ENCODE peak calls at places on chromosomes 12 and 14, in ten cellular contexts. One of them, this sample, is unnamed.

GRCh38 chr12:107822356-107822755 is 47.9 kb downstream of the ASCL4 start:
- DNase-seq in stimulated activated CD4-positive, alpha-beta T cell treated with anti-CD3 and anti-CD28 coated beads, Interleukin-4, amount 100 ng/mL, for 1 hour: no peak
- DNase-seq in T-helper 2 cell: no peak
- DNase-seq in neural progenitor cell: peak; percentile 8
- DNase-seq in lower lobe of right lung: no peak
- DNase-seq in T-helper 17 cell: no peak
- DNase-seq in fibroblast of the aortic adventitia: no peak
- DNase-seq in A172: no peak
- DNase-seq in KBM-7: no peak
- DNase-seq in naive thymus-derived CD8-positive, alpha-beta T cell: no peak
- DNase-seq in this sample: no peak

GRCh38 chr12:70069221-70069811 is 173.9 kb upstream of the CNOT2 start:
- DNase-seq in stimulated activated CD4-positive, alpha-beta T cell treated with anti-CD3 and anti-CD28 coated beads, Interleukin-4, amount 100 ng/mL, for 1 hour: no peak
- DNase-seq in T-helper 2 cell: no peak
- DNase-seq in neural progenitor cell: no peak
- DNase-seq in lower lobe of right lung: no peak
- DNase-seq in T-helper 17 cell: no peak
- DNase-seq in fibroblast of the aortic adventitia: no peak
- DNase-seq in A172: no peak
- DNase-seq in KBM-7: no peak
- DNase-seq in naive thymus-derived CD8-positive, alpha-beta T cell: no peak
- DNase-seq in this sample: no peak

GRCh38 chr14:94615254-94615653 is 3.1 kb downstream of the SERPINA3 start:
- DNase-seq in stimulated activated CD4-positive, alpha-beta T cell treated with anti-CD3 and anti-CD28 coated beads, Interleukin-4, amount 100 ng/mL, for 1 hour: no peak
- DNase-seq in T-helper 2 cell: no peak
- DNase-seq in neural progenitor cell: no peak
- DNase-seq in lower lobe of right lung: no peak
- DNase-seq in T-helper 17 cell: no peak
- DNase-seq in fibroblast of the aortic adventitia: no peak
- DNase-seq in A172: no peak
- DNase-seq in KBM-7: no peak
- DNase-seq in naive thymus-derived CD8-positive, alpha-beta T cell: no peak
- DNase-seq in this sample: no peak

GRCh38 chr12:98440165-98440581 is 75.2 kb upstream of the TMPO start:
- DNase-seq in stimulated activated CD4-positive, alpha-beta T cell treated with anti-CD3 and anti-CD28 coated beads, Interleukin-4, amount 100 ng/mL, for 1 hour: no peak
- DNase-seq in T-helper 2 cell: no peak
- DNase-seq in neural progenitor cell: no peak
- DNase-seq in lower lobe of right lung: peak; percentile 70
- DNase-seq in T-helper 17 cell: no peak
- DNase-seq in fibroblast of the aortic adventitia: peak; percentile 99
- DNase-seq in A172: peak; percentile 87
- DNase-seq in KBM-7: peak; percentile 99
- DNase-seq in naive thymus-derived CD8-positive, alpha-beta T cell: no peak
- DNase-seq in this sample: peak; percentile 97

GRCh38 chr12:82203076-82203475 is 155.1 kb downstream of the CCDC59 start:
- DNase-seq in stimulated activated CD4-positive, alpha-beta T cell treated with anti-CD3 and anti-CD28 coated beads, Interleukin-4, amount 100 ng/mL, for 1 hour: no peak
- DNase-seq in T-helper 2 cell: no peak
- DNase-seq in neural progenitor cell: no peak
- DNase-seq in lower lobe of right lung: no peak
- DNase-seq in T-helper 17 cell: no peak
- DNase-seq in fibroblast of the aortic adventitia: no peak
- DNase-seq in A172: peak; percentile 14
- DNase-seq in KBM-7: no peak
- DNase-seq in naive thymus-derived CD8-positive, alpha-beta T cell: no peak
- DNase-seq in this sample: no peak

GRCh38 chr12:65510584-65511050 is 232.1 kb downstream of the MSRB3 start:
- DNase-seq in stimulated activated CD4-positive, alpha-beta T cell treated with anti-CD3 and anti-CD28 coated beads, Interleukin-4, amount 100 ng/mL, for 1 hour: no peak
- DNase-seq in T-helper 2 cell: no peak
- DNase-seq in neural progenitor cell: peak; percentile 89
- DNase-seq in lower lobe of right lung: no peak
- DNase-seq in T-helper 17 cell: no peak
- DNase-seq in fibroblast of the aortic adventitia: no peak
- DNase-seq in A172: no peak
- DNase-seq in KBM-7: no peak
- DNase-seq in naive thymus-derived CD8-positive, alpha-beta T cell: no peak
- DNase-seq in this sample: no peak

GRCh38 chr12:21828779-21829178 is 54.3 kb upstream of the KCNJ8 start:
- DNase-seq in stimulated activated CD4-positive, alpha-beta T cell treated with anti-CD3 and anti-CD28 coated beads, Interleukin-4, amount 100 ng/mL, for 1 hour: no peak
- DNase-seq in T-helper 2 cell: no peak
- DNase-seq in neural progenitor cell: no peak
- DNase-seq in lower lobe of right lung: no peak
- DNase-seq in T-helper 17 cell: no peak
- DNase-seq in fibroblast of the aortic adventitia: peak; percentile 26
- DNase-seq in A172: no peak
- DNase-seq in KBM-7: no peak
- DNase-seq in naive thymus-derived CD8-positive, alpha-beta T cell: no peak
- DNase-seq in this sample: no peak

GRCh38 chr14:69101331-69101826 is 51.5 kb downstream of the DCAF5 start:
- DNase-seq in stimulated activated CD4-positive, alpha-beta T cell treated with anti-CD3 and anti-CD28 coated beads, Interleukin-4, amount 100 ng/mL, for 1 hour: no peak
- DNase-seq in T-helper 2 cell: no peak
- DNase-seq in neural progenitor cell: peak; percentile 44
- DNase-seq in lower lobe of right lung: no peak
- DNase-seq in T-helper 17 cell: no peak
- DNase-seq in fibroblast of the aortic adventitia: peak; percentile 94
- DNase-seq in A172: peak; percentile 60
- DNase-seq in KBM-7: peak; percentile 82
- DNase-seq in naive thymus-derived CD8-positive, alpha-beta T cell: no peak
- DNase-seq in this sample: peak; percentile 61

GRCh38 chr14:33669111-33669510 is 281.8 kb downstream of the EGLN3 start:
- DNase-seq in stimulated activated CD4-positive, alpha-beta T cell treated with anti-CD3 and anti-CD28 coated beads, Interleukin-4, amount 100 ng/mL, for 1 hour: no peak
- DNase-seq in T-helper 2 cell: no peak
- DNase-seq in neural progenitor cell: no peak
- DNase-seq in lower lobe of right lung: no peak
- DNase-seq in T-helper 17 cell: no peak
- DNase-seq in fibroblast of the aortic adventitia: peak; percentile 53
- DNase-seq in A172: no peak
- DNase-seq in KBM-7: no peak
- DNase-seq in naive thymus-derived CD8-positive, alpha-beta T cell: no peak
- DNase-seq in this sample: no peak

GRCh38 chr12:3646561-3647241 is 106.2 kb downstream of the CRACR2A start:
- DNase-seq in stimulated activated CD4-positive, alpha-beta T cell treated with anti-CD3 and anti-CD28 coated beads, Interleukin-4, amount 100 ng/mL, for 1 hour: no peak
- DNase-seq in T-helper 2 cell: no peak
- DNase-seq in neural progenitor cell: peak; percentile 46
- DNase-seq in lower lobe of right lung: no peak
- DNase-seq in T-helper 17 cell: no peak
- DNase-seq in fibroblast of the aortic adventitia: no peak
- DNase-seq in A172: peak; percentile 5
- DNase-seq in KBM-7: no peak
- DNase-seq in naive thymus-derived CD8-positive, alpha-beta T cell: no peak
- DNase-seq in this sample: no peak

GRCh38 chr12:71665109-71665476 is 992 bp downstream of the THAP2 start:
- DNase-seq in stimulated activated CD4-positive, alpha-beta T cell treated with anti-CD3 and anti-CD28 coated beads, Interleukin-4, amount 100 ng/mL, for 1 hour: no peak
- DNase-seq in T-helper 2 cell: no peak
- DNase-seq in neural progenitor cell: no peak
- DNase-seq in lower lobe of right lung: no peak
- DNase-seq in T-helper 17 cell: no peak
- DNase-seq in fibroblast of the aortic adventitia: no peak
- DNase-seq in A172: no peak
- DNase-seq in KBM-7: no peak
- DNase-seq in naive thymus-derived CD8-positive, alpha-beta T cell: no peak
- DNase-seq in this sample: no peak

GRCh38 chr12:54381136-54381535 is 3.4 kb downstream of the ZNF385A start:
- DNase-seq in stimulated activated CD4-positive, alpha-beta T cell treated with anti-CD3 and anti-CD28 coated beads, Interleukin-4, amount 100 ng/mL, for 1 hour: no peak
- DNase-seq in T-helper 2 cell: no peak
- DNase-seq in neural progenitor cell: no peak
- DNase-seq in lower lobe of right lung: no peak
- DNase-seq in T-helper 17 cell: no peak
- DNase-seq in fibroblast of the aortic adventitia: no peak
- DNase-seq in A172: no peak
- DNase-seq in KBM-7: no peak
- DNase-seq in naive thymus-derived CD8-positive, alpha-beta T cell: no peak
- DNase-seq in this sample: no peak

GRCh38 chr12:11134300-11134699 is at the start of gene TAS2R30:
- DNase-seq in stimulated activated CD4-positive, alpha-beta T cell treated with anti-CD3 and anti-CD28 coated beads, Interleukin-4, amount 100 ng/mL, for 1 hour: no peak
- DNase-seq in T-helper 2 cell: no peak
- DNase-seq in neural progenitor cell: no peak
- DNase-seq in lower lobe of right lung: no peak
- DNase-seq in T-helper 17 cell: no peak
- DNase-seq in fibroblast of the aortic adventitia: no peak
- DNase-seq in A172: no peak
- DNase-seq in KBM-7: no peak
- DNase-seq in naive thymus-derived CD8-positive, alpha-beta T cell: no peak
- DNase-seq in this sample: no peak

GRCh38 chr14:76923422-76924362 is 97.5 kb downstream of the LRRC74A start:
- DNase-seq in stimulated activated CD4-positive, alpha-beta T cell treated with anti-CD3 and anti-CD28 coated beads, Interleukin-4, amount 100 ng/mL, for 1 hour: no peak
- DNase-seq in T-helper 2 cell: no peak
- DNase-seq in neural progenitor cell: peak; percentile 47
- DNase-seq in lower lobe of right lung: no peak
- DNase-seq in T-helper 17 cell: no peak
- DNase-seq in fibroblast of the aortic adventitia: no peak
- DNase-seq in A172: no peak
- DNase-seq in KBM-7: no peak
- DNase-seq in naive thymus-derived CD8-positive, alpha-beta T cell: no peak
- DNase-seq in this sample: no peak

GRCh38 chr12:13024151-13024946 is 19.8 kb upstream of the FAM234B start:
- DNase-seq in stimulated activated CD4-positive, alpha-beta T cell treated with anti-CD3 and anti-CD28 coated beads, Interleukin-4, amount 100 ng/mL, for 1 hour: no peak
- DNase-seq in T-helper 2 cell: no peak
- DNase-seq in neural progenitor cell: peak; percentile 18
- DNase-seq in lower lobe of right lung: no peak
- DNase-seq in T-helper 17 cell: no peak
- DNase-seq in fibroblast of the aortic adventitia: peak; percentile 77
- DNase-seq in A172: no peak
- DNase-seq in KBM-7: peak; percentile 55
- DNase-seq in naive thymus-derived CD8-positive, alpha-beta T cell: no peak
- DNase-seq in this sample: no peak

GRCh38 chr12:53045646-53046045 is 4.2 kb upstream of the TNS2 start:
- DNase-seq in stimulated activated CD4-positive, alpha-beta T cell treated with anti-CD3 and anti-CD28 coated beads, Interleukin-4, amount 100 ng/mL, for 1 hour: no peak
- DNase-seq in T-helper 2 cell: no peak
- DNase-seq in neural progenitor cell: no peak
- DNase-seq in lower lobe of right lung: no peak
- DNase-seq in T-helper 17 cell: no peak
- DNase-seq in fibroblast of the aortic adventitia: peak; percentile 72
- DNase-seq in A172: no peak
- DNase-seq in KBM-7: no peak
- DNase-seq in naive thymus-derived CD8-positive, alpha-beta T cell: no peak
- DNase-seq in this sample: no peak

GRCh38 chr12:96425321-96425720 is 25.1 kb upstream of the CDK17 start:
- DNase-seq in stimulated activated CD4-positive, alpha-beta T cell treated with anti-CD3 and anti-CD28 coated beads, Interleukin-4, amount 100 ng/mL, for 1 hour: no peak
- DNase-seq in T-helper 2 cell: no peak
- DNase-seq in neural progenitor cell: no peak
- DNase-seq in lower lobe of right lung: no peak
- DNase-seq in T-helper 17 cell: no peak
- DNase-seq in fibroblast of the aortic adventitia: peak; percentile 90
- DNase-seq in A172: peak; percentile 82
- DNase-seq in KBM-7: no peak
- DNase-seq in naive thymus-derived CD8-positive, alpha-beta T cell: no peak
- DNase-seq in this sample: no peak

GRCh38 chr14:89131004-89131750 is 285.9 kb downstream of the FOXN3 start:
- DNase-seq in stimulated activated CD4-positive, alpha-beta T cell treated with anti-CD3 and anti-CD28 coated beads, Interleukin-4, amount 100 ng/mL, for 1 hour: no peak
- DNase-seq in T-helper 2 cell: no peak
- DNase-seq in neural progenitor cell: no peak
- DNase-seq in lower lobe of right lung: no peak
- DNase-seq in T-helper 17 cell: no peak
- DNase-seq in fibroblast of the aortic adventitia: no peak
- DNase-seq in A172: no peak
- DNase-seq in KBM-7: no peak
- DNase-seq in naive thymus-derived CD8-positive, alpha-beta T cell: no peak
- DNase-seq in this sample: no peak

GRCh38 chr14:67738740-67739504 is 37.2 kb downstream of the RDH12 start:
- DNase-seq in stimulated activated CD4-positive, alpha-beta T cell treated with anti-CD3 and anti-CD28 coated beads, Interleukin-4, amount 100 ng/mL, for 1 hour: no peak
- DNase-seq in T-helper 2 cell: no peak
- DNase-seq in neural progenitor cell: no peak
- DNase-seq in lower lobe of right lung: no peak
- DNase-seq in T-helper 17 cell: no peak
- DNase-seq in fibroblast of the aortic adventitia: peak; percentile 99
- DNase-seq in A172: peak; percentile 85
- DNase-seq in KBM-7: peak; percentile 9
- DNase-seq in naive thymus-derived CD8-positive, alpha-beta T cell: no peak
- DNase-seq in this sample: no peak

GRCh38 chr12:77893918-77894317 is 63.2 kb downstream of the NAV3 start:
- DNase-seq in stimulated activated CD4-positive, alpha-beta T cell treated with anti-CD3 and anti-CD28 coated beads, Interleukin-4, amount 100 ng/mL, for 1 hour: no peak
- DNase-seq in T-helper 2 cell: no peak
- DNase-seq in neural progenitor cell: no peak
- DNase-seq in lower lobe of right lung: no peak
- DNase-seq in T-helper 17 cell: no peak
- DNase-seq in fibroblast of the aortic adventitia: peak; percentile 49
- DNase-seq in A172: peak; percentile 25
- DNase-seq in KBM-7: no peak
- DNase-seq in naive thymus-derived CD8-positive, alpha-beta T cell: no peak
- DNase-seq in this sample: no peak

GRCh38 chr14:104967414-104968152 is 10.6 kb downstream of the AHNAK2 start:
- DNase-seq in stimulated activated CD4-positive, alpha-beta T cell treated with anti-CD3 and anti-CD28 coated beads, Interleukin-4, amount 100 ng/mL, for 1 hour: no peak
- DNase-seq in T-helper 2 cell: no peak
- DNase-seq in neural progenitor cell: peak; percentile 69
- DNase-seq in lower lobe of right lung: peak; percentile 69
- DNase-seq in T-helper 17 cell: no peak
- DNase-seq in fibroblast of the aortic adventitia: peak; percentile 45
- DNase-seq in A172: peak; percentile 17
- DNase-seq in KBM-7: no peak
- DNase-seq in naive thymus-derived CD8-positive, alpha-beta T cell: no peak
- DNase-seq in this sample: no peak

GRCh38 chr12:124740691-124741137 is 123.0 kb downstream of the SCARB1 start:
- DNase-seq in stimulated activated CD4-positive, alpha-beta T cell treated with anti-CD3 and anti-CD28 coated beads, Interleukin-4, amount 100 ng/mL, for 1 hour: peak; percentile 26
- DNase-seq in T-helper 2 cell: no peak
- DNase-seq in neural progenitor cell: no peak
- DNase-seq in lower lobe of right lung: no peak
- DNase-seq in T-helper 17 cell: no peak
- DNase-seq in fibroblast of the aortic adventitia: no peak
- DNase-seq in A172: peak; percentile 81
- DNase-seq in KBM-7: no peak
- DNase-seq in naive thymus-derived CD8-positive, alpha-beta T cell: no peak
- DNase-seq in this sample: peak; percentile 17

GRCh38 chr12:4154672-4155225 is 118.8 kb upstream of the CCND2 start:
- DNase-seq in stimulated activated CD4-positive, alpha-beta T cell treated with anti-CD3 and anti-CD28 coated beads, Interleukin-4, amount 100 ng/mL, for 1 hour: no peak
- DNase-seq in T-helper 2 cell: no peak
- DNase-seq in neural progenitor cell: no peak
- DNase-seq in lower lobe of right lung: no peak
- DNase-seq in T-helper 17 cell: no peak
- DNase-seq in fibroblast of the aortic adventitia: no peak
- DNase-seq in A172: no peak
- DNase-seq in KBM-7: no peak
- DNase-seq in naive thymus-derived CD8-positive, alpha-beta T cell: no peak
- DNase-seq in this sample: no peak

GRCh38 chr12:13749380-13749779 is 232.0 kb downstream of the GRIN2B start:
- DNase-seq in stimulated activated CD4-positive, alpha-beta T cell treated with anti-CD3 and anti-CD28 coated beads, Interleukin-4, amount 100 ng/mL, for 1 hour: no peak
- DNase-seq in T-helper 2 cell: no peak
- DNase-seq in neural progenitor cell: peak; percentile 51
- DNase-seq in lower lobe of right lung: no peak
- DNase-seq in T-helper 17 cell: no peak
- DNase-seq in fibroblast of the aortic adventitia: no peak
- DNase-seq in A172: no peak
- DNase-seq in KBM-7: no peak
- DNase-seq in naive thymus-derived CD8-positive, alpha-beta T cell: no peak
- DNase-seq in this sample: no peak

GRCh38 chr14:76348898-76349297 is 27.0 kb upstream of the ESRRB start:
- DNase-seq in stimulated activated CD4-positive, alpha-beta T cell treated with anti-CD3 and anti-CD28 coated beads, Interleukin-4, amount 100 ng/mL, for 1 hour: no peak
- DNase-seq in T-helper 2 cell: no peak
- DNase-seq in neural progenitor cell: peak; percentile 60
- DNase-seq in lower lobe of right lung: no peak
- DNase-seq in T-helper 17 cell: no peak
- DNase-seq in fibroblast of the aortic adventitia: peak; percentile 35
- DNase-seq in A172: peak; percentile 91
- DNase-seq in KBM-7: peak; percentile 9
- DNase-seq in naive thymus-derived CD8-positive, alpha-beta T cell: no peak
- DNase-seq in this sample: no peak

GRCh38 chr12:57528176-57528575 is 5.6 kb downstream of the MBD6 start:
- DNase-seq in stimulated activated CD4-positive, alpha-beta T cell treated with anti-CD3 and anti-CD28 coated beads, Interleukin-4, amount 100 ng/mL, for 1 hour: no peak
- DNase-seq in T-helper 2 cell: no peak
- DNase-seq in neural progenitor cell: no peak
- DNase-seq in lower lobe of right lung: no peak
- DNase-seq in T-helper 17 cell: no peak
- DNase-seq in fibroblast of the aortic adventitia: no peak
- DNase-seq in A172: no peak
- DNase-seq in KBM-7: no peak
- DNase-seq in naive thymus-derived CD8-positive, alpha-beta T cell: no peak
- DNase-seq in this sample: no peak

GRCh38 chr12:52945389-52946232 is 3.3 kb upstream of the KRT18 start:
- DNase-seq in stimulated activated CD4-positive, alpha-beta T cell treated with anti-CD3 and anti-CD28 coated beads, Interleukin-4, amount 100 ng/mL, for 1 hour: no peak
- DNase-seq in T-helper 2 cell: no peak
- DNase-seq in neural progenitor cell: peak; percentile 56
- DNase-seq in lower lobe of right lung: peak; percentile 67
- DNase-seq in T-helper 17 cell: no peak
- DNase-seq in fibroblast of the aortic adventitia: peak; percentile 78
- DNase-seq in A172: peak; percentile 89
- DNase-seq in KBM-7: no peak
- DNase-seq in naive thymus-derived CD8-positive, alpha-beta T cell: no peak
- DNase-seq in this sample: no peak

GRCh38 chr14:21703357-21704339 is 30.0 kb upstream of the OR4E1 start:
- DNase-seq in stimulated activated CD4-positive, alpha-beta T cell treated with anti-CD3 and anti-CD28 coated beads, Interleukin-4, amount 100 ng/mL, for 1 hour: no peak
- DNase-seq in T-helper 2 cell: no peak
- DNase-seq in neural progenitor cell: peak; percentile 37
- DNase-seq in lower lobe of right lung: no peak
- DNase-seq in T-helper 17 cell: no peak
- DNase-seq in fibroblast of the aortic adventitia: no peak
- DNase-seq in A172: no peak
- DNase-seq in KBM-7: no peak
- DNase-seq in naive thymus-derived CD8-positive, alpha-beta T cell: no peak
- DNase-seq in this sample: no peak

This sample was measured in GF-D8.